ENCODE peak calls at places on chromosomes 7 and 10, in ten cellular contexts. F is activated gamma-delta T cell treated with Interleukin-2 at 50 U/mL for 16 hours; J is germinal center; E is amniotic stem cell; O is HS-5; W is LoVo; M is iris pigment epithelial cell; Q is activated CD8-positive, alpha-beta memory T cell treated with anti-CD3 and anti-CD28 coated beads for 24 hours; U is tibial artery; K is mesenchymal stem cell. T is an unnamed sample.

GRCh38 chr7:91832493-91833045 is 47.9 kb downstream of the MTERF1 start:
- DNase-seq in M (peak), W (no peak), E (no peak), U (no peak), J (no peak), F (no peak), O (no peak), K (no peak), Q (no peak), T (no peak)

GRCh38 chr7:149587331-149587645 is 89.7 kb upstream of the ZNF746 start:
- DNase-seq in Q (no peak), E (no peak), M (no peak), O (no peak), K (no peak), J (no peak), U (no peak), F (no peak), W (no peak), T (no peak)

GRCh38 chr7:16741676-16742075 is 11.9 kb upstream of the TSPAN13 start:
- DNase-seq in K (no peak), O (no peak), W (no peak), F (no peak), E (no peak), J (no peak), U (no peak), M (peak), Q (no peak), T (no peak)

GRCh38 chr7:31123317-31123716 is 71.2 kb downstream of the ADCYAP1R1 start:
- DNase-seq in E (no peak), K (no peak), U (no peak), F (no peak), O (no peak), J (no peak), M (no peak), W (no peak), Q (peak), T (no peak)

GRCh38 chr7:29809533-29810155 is 3.3 kb downstream of the WIPF3 start:
- DNase-seq in E (no peak), M (no peak), Q (no peak), K (no peak), W (no peak), U (no peak), F (no peak), O (no peak), J (no peak), T (no peak)

GRCh38 chr10:88938039-88938438 is 14.5 kb downstream of the ACTA2 start:
- DNase-seq in U (no peak), M (no peak), Q (no peak), K (no peak), O (no peak), E (no peak), J (no peak), F (no peak), W (no peak), T (no peak)

GRCh38 chr10:70092389-70092718 is 39.7 kb downstream of the MACROH2A2 start:
- DNase-seq in Q (no peak), K (no peak), M (no peak), F (no peak), W (no peak), O (no peak), E (no peak), U (no peak), J (no peak), T (no peak)

GRCh38 chr10:68560916-68561691 is 967 bp downstream of the TET1 start:
- DNase-seq in J (no peak), E (no peak), O (no peak), F (no peak), Q (peak), W (no peak), K (peak), M (no peak), U (peak), T (no peak)

GRCh38 chr7:25696565-25696964 is 455.4 kb upstream of the NFE2L3 start:
- DNase-seq in K (no peak), Q (no peak), U (no peak), E (no peak), J (no peak), M (no peak), W (no peak), O (no peak), F (no peak), T (no peak)

GRCh38 chr7:128104109-128104742 is 73.0 kb upstream of the LRRC4 start:
- DNase-seq in M (no peak), J (peak), U (no peak), E (no peak), F (no peak), O (no peak), K (no peak), W (no peak), Q (peak), T (no peak)

GRCh38 chr7:150668472-150668911 is 17.0 kb upstream of the GIMAP2 start:
- DNase-seq in E (no peak), W (no peak), O (no peak), K (no peak), U (no peak), Q (peak), F (peak), J (no peak), M (no peak), T (no peak)

T was measured in HS-27A.